ENCODE peak calls at places on chromosomes 16 and 17, in five cellular contexts. F is heart left ventricle, Z is adrenal gland, H is endodermal cell, J is foreskin fibroblast. X is an unnamed sample.

GRCh38 chr16:57972285-57972684 is 1.4 kb upstream of the CNGB1 start:
- DNase-seq in F (peak), Z (no peak), H (no peak), J (no peak), X (no peak)

GRCh38 chr16:25177831-25178688 is 38.7 kb upstream of the AQP8 start:
- DNase-seq in F (no peak), Z (peak), H (no peak), J (no peak), X (no peak)

GRCh38 chr17:58325976-58326468 is 2.6 kb downstream of the TSPOAP1 start:
- DNase-seq in F (peak), Z (no peak), H (peak), J (no peak), X (no peak)

GRCh38 chr16:4309833-4310266 is 6.0 kb upstream of the GLIS2 start:
- DNase-seq in F (peak), Z (peak), H (peak), J (peak), X (peak)

GRCh38 chr17:13031718-13032350 is 14.0 kb upstream of the ELAC2 start:
- DNase-seq in F (no peak), Z (peak), H (peak), J (peak), X (peak)

GRCh38 chr17:74190807-74191206 is 12.7 kb upstream of the RPL38 start:
- DNase-seq in F (no peak), Z (no peak), H (peak), J (no peak), X (peak)

GRCh38 chr16:57469046-57469445 is 6.6 kb downstream of the POLR2C start:
- DNase-seq in F (no peak), Z (no peak), H (no peak), J (no peak), X (no peak)

GRCh38 chr17:48150602-48151001 is 43.0 kb downstream of the SNX11 start:
- DNase-seq in F (no peak), Z (no peak), H (no peak), J (no peak), X (no peak)

GRCh38 chr17:75877752-75878173 is 618 bp downstream of the TRIM47 start:
- DNase-seq in F (peak), Z (peak), H (peak), J (peak), X (peak)

GRCh38 chr16:30983289-30983889 is 1.6 kb upstream of the HSD3B7 start:
- DNase-seq in F (no peak), Z (no peak), H (peak), J (no peak), X (no peak)

GRCh38 chr17:4796550-4796915 is 569 bp downstream of the PSMB6 start:
- DNase-seq in F (peak), Z (no peak), H (peak), J (no peak), X (peak)

GRCh38 chr16:54073356-54073755 is 213.2 kb downstream of the IRX3 start:
- DNase-seq in F (no peak), Z (no peak), H (no peak), J (no peak), X (no peak)

GRCh38 chr17:31147507-31148202 is 52.9 kb downstream of the NF1 start:
- DNase-seq in F (no peak), Z (no peak), H (no peak), J (no peak), X (peak)

DNA sequence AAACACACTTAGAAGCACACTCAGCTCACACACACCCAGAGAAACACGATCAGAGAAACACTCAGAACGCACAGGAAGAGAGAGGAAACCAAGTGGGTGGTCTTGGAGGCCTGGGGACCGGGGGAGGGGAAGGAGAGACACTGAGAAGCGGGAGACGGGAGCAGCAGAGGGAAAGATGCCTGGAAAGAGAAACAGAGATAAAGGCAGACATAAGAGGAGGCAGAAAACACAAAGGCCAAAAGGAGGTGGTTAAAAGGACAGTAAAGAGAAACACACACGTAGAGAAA is 1.3 kb downstream of the TMEM98 start:
- DNase-seq in F (no peak), Z (no peak), H (peak), J (no peak), X (peak)
- H3K4me3 ChIP-seq in F (no peak), Z (peak), H (peak), J (peak), X (peak)

DNA sequence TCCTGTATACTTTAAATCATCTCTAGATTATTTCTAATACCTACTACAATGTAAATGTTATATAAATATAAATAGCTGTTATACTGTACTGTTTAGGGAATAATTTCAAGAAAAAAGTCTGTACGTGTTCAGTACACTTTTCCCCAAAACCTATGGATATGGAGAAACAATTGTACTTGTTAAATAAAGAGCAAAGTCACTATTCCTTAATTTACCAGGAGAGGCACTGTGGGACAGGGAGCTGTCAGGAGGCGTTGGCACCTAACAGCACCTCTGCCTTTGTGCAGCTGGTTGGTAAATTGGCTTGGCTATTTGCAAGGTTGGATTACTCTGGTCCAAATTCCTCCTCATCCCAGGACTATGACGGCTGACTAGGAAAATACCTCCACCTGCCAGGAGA is 28.0 kb downstream of the CRHR1 start:
- DNase-seq in F (no peak), Z (no peak), H (no peak), J (no peak), X (peak)
- TF ChIP-seq CTCF in F (peak), Z (no peak), H (peak), J (peak), X (peak)

GRCh38 chr16:88333645-88334516 is 48.9 kb upstream of the ZNF469 start:
- DNase-seq in F (no peak), Z (no peak), H (no peak), J (no peak), X (peak)
- H3K4me3 ChIP-seq in F (no peak), Z (no peak), H (no peak), J (no peak), X (peak)

GRCh38 chr16:28597692-28598261 is 927 bp upstream of the SULT1A2 start:
- DNase-seq in F (no peak), Z (no peak), H (peak), J (no peak), X (no peak)
- TF ChIP-seq CTCF in F (no peak), Z (no peak), H (no peak), J (no peak), X (no peak)

GRCh38 chr17:79942011-79942405 is 93.7 kb downstream of the TBC1D16 start:
- DNase-seq in F (peak), Z (no peak), H (peak), J (no peak), X (no peak)
- H3K4me3 ChIP-seq in F (no peak), Z (no peak), H (no peak), J (no peak), X (no peak)

GRCh38 chr17:70772761-70773160 is 603.4 kb downstream of the KCNJ2 start:
- DNase-seq in F (no peak), Z (no peak), H (no peak), J (no peak), X (no peak)

GRCh38 chr17:70763018-70763417 is 593.7 kb downstream of the KCNJ2 start:
- DNase-seq in F (no peak), Z (no peak), H (no peak), J (no peak), X (no peak)

DNA sequence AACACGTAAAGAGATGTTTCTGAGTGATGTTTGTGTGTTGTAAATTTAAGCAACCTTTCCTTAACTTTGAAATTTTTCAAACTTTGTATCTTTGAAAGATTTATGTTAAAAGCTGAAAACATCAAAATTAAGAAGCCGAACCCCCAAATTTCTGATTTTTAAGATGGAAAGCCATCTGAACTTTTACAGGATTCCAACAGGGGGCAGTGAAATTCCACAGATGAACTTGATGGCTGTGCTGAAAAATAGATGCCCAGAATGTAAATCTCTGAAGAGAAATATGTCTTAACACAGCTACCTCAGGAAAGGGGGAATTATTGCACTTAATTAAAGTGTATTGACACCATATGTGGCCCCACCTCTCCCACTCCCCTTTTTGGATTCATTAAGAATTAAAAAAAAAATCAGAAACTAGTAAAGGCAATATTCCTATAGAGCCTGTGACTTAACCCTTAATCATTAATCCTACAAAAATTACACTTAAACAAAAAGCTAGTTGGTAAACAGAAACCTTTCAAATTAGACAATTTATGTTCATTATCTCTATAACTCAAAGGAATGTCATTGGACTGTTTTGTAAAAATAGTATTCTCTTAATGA is 597.9 kb downstream of the KCNJ2 start:
- DNase-seq in F (no peak), Z (no peak), H (no peak), J (peak), X (peak)
- TF ChIP-seq CTCF in F (peak), Z (peak), H (peak), J (peak), X (peak)

DNA sequence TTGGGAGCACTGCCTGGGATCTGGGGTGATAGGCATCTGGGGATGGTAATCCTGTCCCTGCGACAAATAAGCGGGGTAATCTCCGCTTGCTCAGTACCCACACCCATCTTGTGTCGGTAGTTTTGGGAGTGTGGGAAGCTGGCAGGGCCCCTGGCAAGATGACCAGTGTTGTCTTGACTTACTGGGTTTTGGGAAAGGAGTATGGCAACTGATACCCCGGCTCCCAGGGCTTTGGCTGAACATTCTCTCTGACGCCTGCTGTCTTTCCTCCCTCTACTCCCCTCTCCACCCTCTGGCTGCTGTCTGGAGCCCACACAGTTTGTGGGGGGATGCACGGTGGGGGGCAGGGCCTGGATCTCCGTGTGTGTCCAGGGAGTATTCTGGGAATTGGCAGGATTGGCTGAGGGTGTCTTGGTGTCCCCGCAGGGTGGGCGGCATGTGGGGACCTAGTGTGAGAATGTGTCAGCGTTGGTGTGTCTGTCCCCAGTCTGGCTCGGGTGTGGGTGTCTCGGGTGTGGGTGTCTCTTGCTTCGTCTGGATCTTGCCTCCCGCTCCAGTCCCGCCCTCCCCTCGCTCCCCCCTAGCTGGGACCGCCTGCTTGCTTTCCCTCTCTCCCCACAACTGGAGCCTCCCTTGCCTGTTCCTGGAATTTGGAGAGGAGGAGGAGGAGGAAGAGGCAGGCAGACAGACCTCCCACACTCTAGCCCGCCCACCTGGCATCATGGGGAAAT is 12.0 kb downstream of the RARA start:
- DNase-seq in F (no peak), Z (peak), H (peak), J (no peak), X (peak)
- H3K4me3 ChIP-seq in F (no peak), Z (no peak), H (no peak), J (peak), X (peak)